ENCODE peak calls at places on chromosomes 12 and 14, in six cellular contexts. H is colonic mucosa, P is HepG2, E is IMR-90, W is GM23248, G is mesendoderm. J is an unnamed sample.

GRCh38 chr14:53331247-53331646 is 178.1 kb upstream of the DDHD1 start:
- DNase-seq in H (no peak), P (no peak), E (peak; percentile 93), G (no peak), W (peak; percentile 90), J (no peak)

GRCh38 chr12:45354399-45354798 is 138.5 kb downstream of the ANO6 start:
- DNase-seq in E (no peak), H (no peak), G (peak; percentile 54), P (no peak), W (no peak), J (no peak)

GRCh38 chr12:14768823-14769405 is 34.4 kb downstream of the WBP11 start:
- DNase-seq in H (peak; percentile 45), E (peak; percentile 44), G (peak; percentile 66), W (peak; percentile 51), P (no peak), J (no peak)

GRCh38 chr12:704516-705242 is 41.4 kb upstream of the NINJ2 start:
- DNase-seq in P (no peak), W (no peak), E (no peak), H (no peak), G (no peak), J (no peak)

GRCh38 chr14:44989497-44990440 is 27.8 kb downstream of the TOGARAM1 start:
- DNase-seq in G (peak; percentile 8), H (no peak), W (no peak), E (no peak), P (no peak), J (no peak)

GRCh38 chr12:55937956-55938355 is 7.0 kb downstream of the DGKA start:
- DNase-seq in G (peak; percentile 26), W (peak; percentile 56), E (peak; percentile 17), H (no peak), P (no peak), J (no peak)

GRCh38 chr12:69298947-69299346 is 49.2 kb upstream of the LYZ start:
- DNase-seq in G (no peak), H (no peak), W (no peak), P (no peak), E (no peak), J (no peak)

GRCh38 chr12:18264581-18265075 is 3.3 kb downstream of the PIK3C2G start:
- DNase-seq in P (no peak), E (no peak), W (no peak), H (no peak), G (no peak), J (no peak)

GRCh38 chr12:1650954-1651353 is 21.9 kb downstream of the WNT5B start:
- DNase-seq in G (no peak), H (no peak), P (no peak), W (no peak), E (no peak), J (no peak)

GRCh38 chr14:91374897-91375747 is 42.5 kb downstream of the CCDC88C start:
- DNase-seq in P (no peak), G (no peak), W (no peak), H (no peak), E (no peak), J (no peak)

GRCh38 chr12:8045952-8046944 is 13.7 kb downstream of the FOXJ2 start:
- DNase-seq in E (peak; percentile 87), W (peak; percentile 83), H (peak; percentile 74), G (peak; percentile 82), P (peak; percentile 52), J (peak; percentile 83)

GRCh38 chr12:125186471-125187147 is 121.4 kb downstream of the AACS start:
- DNase-seq in W (peak; percentile 58), G (no peak), P (no peak), E (no peak), H (no peak), J (no peak)

GRCh38 chr14:59123975-59124374 is 64.5 kb upstream of the DAAM1 start:
- DNase-seq in E (peak; percentile 49), W (peak; percentile 68), G (peak; percentile 9), H (no peak), P (no peak), J (no peak)

GRCh38 chr12:24853588-24853987 is 95.3 kb downstream of the BCAT1 start:
- DNase-seq in G (no peak), P (no peak), H (no peak), E (peak; percentile 87), W (peak; percentile 81), J (no peak)

GRCh38 chr12:97758102-97758501 is 295.5 kb downstream of the RMST start:
- DNase-seq in W (no peak), H (no peak), P (no peak), E (no peak), G (no peak), J (no peak)
- H3K9ac ChIP-seq in W (no peak overlapping the region), H (no peak overlapping the region), P (no peak overlapping the region), E (no peak overlapping the region), G (no peak overlapping the region), J (no peak overlapping the region)

GRCh38 chr12:48973531-48973930 is 2.0 kb upstream of the WNT10B start:
- DNase-seq in E (no peak), H (no peak), W (peak; percentile 47), G (no peak), P (peak; percentile 39), J (peak; percentile 89)
- H3K4me1 ChIP-seq in E (peaks cover 14% of the 10 kb centered on the region), H (peaks cover 27% of the 10 kb centered on the region), W (peaks cover 37% of the 10 kb centered on the region), G (no peaks in the 10 kb centered on the region), P (peaks cover 67% of the 10 kb centered on the region), J (no peaks in the 10 kb centered on the region)

GRCh38 chr12:58530421-58531067 is 389.8 kb downstream of the LRIG3 start:
- DNase-seq in G (no peak), W (peak; percentile 83), E (peak; percentile 92), H (no peak), P (no peak), J (no peak)
- H3K9ac ChIP-seq in G (no peak overlapping the region), W (peak overlapping the region; percentile 55), E (peak overlapping the region; percentile 22), H (no peak overlapping the region), P (no peak overlapping the region), J (no peak overlapping the region)

GRCh38 chr14:103126873-103127304 is 3.6 kb downstream of the TNFAIP2 start:
- DNase-seq in E (no peak), P (peak; percentile 63), G (peak; percentile 90), W (peak; percentile 46), H (peak; percentile 56), J (peak; percentile 84)

GRCh38 chr14:103124501-103125001 is 1.3 kb downstream of the TNFAIP2 start:
- DNase-seq in W (no peak), E (no peak), P (no peak), H (no peak), G (no peak), J (peak; percentile 78)

GRCh38 chr14:103127356-103127755 is 4.1 kb downstream of the TNFAIP2 start:
- DNase-seq in E (no peak), P (no peak), G (no peak), H (peak; percentile 16), W (no peak), J (peak; percentile 81)

GRCh38 chr14:103125098-103126070 is 2.1 kb downstream of the TNFAIP2 start:
- DNase-seq in E (no peak), G (no peak), W (no peak), P (no peak), H (no peak), J (peak; percentile 60)

GRCh38 chr14:103126088-103126872 is 3.0 kb downstream of the TNFAIP2 start:
- DNase-seq in P (no peak), E (no peak), H (peak; percentile 19), G (no peak), W (no peak), J (peak; percentile 73)
- H3K4me1 ChIP-seq in P (peaks cover 30% of the 10 kb centered on the region), E (peaks cover 22% of the 10 kb centered on the region), H (peaks cover 7% of the 10 kb centered on the region), G (peaks cover 10% of the 10 kb centered on the region), W (no peaks in the 10 kb centered on the region), J (peaks cover 73% of the 10 kb centered on the region)

GRCh38 chr12:79274571-79275064 is 410.0 kb downstream of the SYT1 start:
- DNase-seq in G (peak; percentile 26), H (no peak), E (no peak), W (peak; percentile 27), P (no peak), J (peak; percentile 36)
- H3K9ac ChIP-seq in G (no peak overlapping the region), H (no peak overlapping the region), E (no peak overlapping the region), W (no peak overlapping the region), P (no peak overlapping the region), J (no peak overlapping the region)

DNA sequence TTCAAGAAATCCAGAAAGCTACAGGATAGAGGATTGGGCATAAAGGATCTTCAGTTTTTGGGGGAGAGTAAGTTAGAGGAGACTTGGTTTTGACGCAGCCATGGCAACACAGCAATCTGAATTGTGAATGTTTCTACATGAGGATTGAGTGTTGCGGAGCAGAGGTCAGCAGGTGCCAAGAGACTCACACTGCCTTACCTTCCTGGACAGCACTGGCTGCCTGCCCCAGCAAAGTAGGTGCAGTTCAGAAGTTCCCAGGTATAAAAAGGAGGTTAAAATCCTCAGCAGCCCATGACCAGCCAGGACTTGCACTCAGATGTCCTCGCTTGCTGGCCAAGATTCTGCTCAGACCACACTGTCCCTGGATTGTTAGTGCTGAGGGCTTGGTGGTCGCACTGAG is 371.1 kb downstream of the DPF3 start:
- DNase-seq in P (no peak), W (no peak), G (no peak), E (no peak), H (no peak), J (no peak)
- H3K4me1 ChIP-seq in P (no peaks in the 10 kb centered on the region), W (peaks cover 60% of the 10 kb centered on the region), G (no peaks in the 10 kb centered on the region), E (peaks cover 16% of the 10 kb centered on the region), H (no peaks in the 10 kb centered on the region), J (no peaks in the 10 kb centered on the region)

GRCh38 chr14:73662439-73663056 is 17.8 kb downstream of the DNAL1 start:
- DNase-seq in P (peak; percentile 60), W (peak; percentile 96), H (peak; percentile 24), E (peak; percentile 94), G (peak; percentile 95), J (no peak)
- H3K9ac ChIP-seq in P (no peak overlapping the region), W (no peak overlapping the region), H (no peak overlapping the region), E (no peak overlapping the region), G (no peak overlapping the region), J (no peak overlapping the region)

DNA sequence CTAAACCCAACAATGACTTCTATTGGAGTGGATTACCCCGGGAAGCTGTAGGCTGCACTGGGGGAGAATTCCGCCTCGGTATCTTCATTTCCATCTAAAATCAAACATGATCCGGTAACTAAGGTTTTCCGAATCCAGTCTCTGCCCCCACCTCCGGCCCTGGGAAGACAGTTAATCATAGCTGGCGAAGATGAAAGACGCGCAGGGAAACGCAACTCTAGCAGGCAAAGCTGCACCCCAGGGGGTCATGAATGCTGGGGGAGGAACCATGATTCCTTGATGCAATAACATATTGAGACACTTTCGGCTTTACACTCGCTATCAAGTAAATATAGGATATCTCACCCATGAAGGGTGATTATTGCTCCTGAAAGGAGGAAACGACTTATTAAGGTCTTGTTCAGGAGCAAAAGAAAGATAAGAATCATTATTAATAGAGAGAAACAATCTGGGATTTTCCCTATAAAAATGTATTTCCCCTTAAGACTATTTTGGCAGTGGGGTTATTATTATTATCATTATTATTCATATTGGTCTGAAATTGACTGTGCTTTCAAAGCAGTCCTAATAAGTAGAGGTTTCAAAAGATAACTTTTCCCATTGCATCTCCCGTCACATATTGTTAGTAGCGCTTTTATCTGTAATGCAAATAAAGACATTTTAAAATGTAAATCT is 614.9 kb downstream of the VRK1 start:
- DNase-seq in P (no peak), E (no peak), H (no peak), W (no peak), G (peak; percentile 37), J (no peak)
- H3K4me1 ChIP-seq in P (no peaks in the 10 kb centered on the region), E (no peaks in the 10 kb centered on the region), H (no peaks in the 10 kb centered on the region), W (no peaks in the 10 kb centered on the region), G (peaks cover 4% of the 10 kb centered on the region), J (no peaks in the 10 kb centered on the region)